ENCODE peak calls at places on chromosome X, in seven cellular contexts. V, J, U, X, W, T and E are unnamed samples.

GRCh38 chrX:21946925-21947641 is 6.6 kb downstream of the SMS start:
- DNase-seq in V (peak), J (peak), U (no peak), X (no peak), W (no peak), T (no peak), E (no peak)

GRCh38 chrX:1182211-1182610 is 30.2 kb downstream of the CRLF2 start:
- DNase-seq in V (no peak), J (no peak), U (no peak), X (no peak), W (no peak), T (no peak), E (no peak)

GRCh38 chrX:30327762-30328161 is 18.6 kb upstream of the NR0B1 start:
- DNase-seq in V (no peak), J (no peak), U (no peak), X (no peak), W (no peak), T (no peak), E (no peak)

GRCh38 chrX:80335062-80335830 is 85.0 kb upstream of the TENT5D start:
- DNase-seq in V (no peak), J (peak), U (no peak), X (peak), W (no peak), T (no peak), E (peak)

GRCh38 chrX:43559643-43560042 is 96.5 kb upstream of the MAOA start:
- DNase-seq in V (peak), J (peak), U (no peak), X (peak), W (no peak), T (peak), E (no peak)

GRCh38 chrX:19709812-19710518 is 177.4 kb downstream of the SH3KBP1 start:
- DNase-seq in V (no peak), J (peak), U (no peak), X (no peak), W (no peak), T (no peak), E (no peak)

GRCh38 chrX:153873282-153874090 is 12.5 kb downstream of the L1CAM start:
- DNase-seq in V (no peak), J (no peak), U (no peak), X (no peak), W (no peak), T (no peak), E (no peak)

GRCh38 chrX:40172169-40172979 is 74.6 kb upstream of the BCOR start:
- DNase-seq in V (peak), J (peak), U (no peak), X (peak), W (peak), T (peak), E (peak)

GRCh38 chrX:65671966-65672365 is 4.5 kb downstream of the MSN start:
- DNase-seq in V (no peak), J (peak), U (no peak), X (no peak), W (no peak), T (no peak), E (no peak)

GRCh38 chrX:54551801-54552200 is 21.8 kb downstream of the GNL3L start:
- DNase-seq in V (no peak), J (no peak), U (no peak), X (no peak), W (no peak), T (no peak), E (no peak)

GRCh38 chrX:122219226-122219625 is 964.9 kb upstream of the GRIA3 start:
- DNase-seq in V (no peak), J (no peak), U (no peak), X (no peak), W (no peak), T (no peak), E (no peak)

GRCh38 chrX:5117816-5118215 is 1110.9 kb downstream of the NLGN4X start:
- DNase-seq in V (no peak), J (no peak), U (no peak), X (no peak), W (no peak), T (no peak), E (no peak)

GRCh38 chrX:135396109-135396508 is 25.6 kb upstream of the SMIM10L2A start:
- DNase-seq in V (no peak), J (no peak), U (no peak), X (no peak), W (no peak), T (no peak), E (no peak)

GRCh38 chrX:17495052-17495451 is 120.1 kb downstream of the NHS start:
- DNase-seq in V (no peak), J (no peak), U (no peak), X (no peak), W (no peak), T (no peak), E (peak)

GRCh38 chrX:48574270-48575266 is at the start of gene RBM3:
- DNase-seq in V (peak), J (peak), U (peak), X (peak), W (peak), T (peak), E (peak)

GRCh38 chrX:99800016-99800415 is 610.1 kb downstream of the PCDH19 start:
- DNase-seq in V (no peak), J (no peak), U (no peak), X (no peak), W (no peak), T (no peak), E (no peak)

GRCh38 chrX:135596495-135596894 is 76.0 kb downstream of the INTS6L start:
- DNase-seq in V (peak), J (peak), U (no peak), X (peak), W (no peak), T (peak), E (peak)

GRCh38 chrX:66021758-66022741 is 17.8 kb downstream of the VSIG4 start:
- DNase-seq in V (peak), J (no peak), U (no peak), X (no peak), W (no peak), T (no peak), E (no peak)

GRCh38 chrX:27680726-27681125 is 90.6 kb downstream of the DCAF8L2 start:
- DNase-seq in V (no peak), J (peak), U (no peak), X (no peak), W (no peak), T (no peak), E (no peak)